ENCODE peak calls at places on chromosomes 6 and 20, in six cellular contexts. C is suprapubic skin, Z is SJCRH30, K is cardiac muscle cell, Q is heart right ventricle, F is neuronal stem cell. N is an unnamed sample. For H3K36me3 and H3K4me1, the result is how much of the 10 kb centered on the place peaks cover.

GRCh38 chr20:59006167-59006863 is 739 bp downstream of the CTSZ start:
- DNase-seq in F (no peak), Z (no peak), C (no peak), K (no peak), Q (no peak), N (peak)

GRCh38 chr6:17710331-17710730 is 3.6 kb upstream of the NUP153 start:
- DNase-seq in Z (no peak), K (no peak), F (no peak), Q (no peak), C (no peak), N (no peak)

GRCh38 chr6:145734486-145735355 is 599 bp downstream of the EPM2A start:
- DNase-seq in F (peak), K (peak), Q (peak), Z (peak), C (peak), N (peak)

GRCh38 chr6:169225887-169226286 is 27.8 kb downstream of the THBS2 start:
- DNase-seq in C (no peak), Q (no peak), Z (no peak), K (no peak), F (no peak), N (no peak)

GRCh38 chr6:90156861-90157260 is 139.8 kb downstream of the BACH2 start:
- DNase-seq in F (no peak), Q (no peak), C (no peak), Z (no peak), K (no peak), N (no peak)

GRCh38 chr6:160523223-160523622 is 140.9 kb downstream of the LPA start:
- DNase-seq in Z (no peak), F (no peak), Q (no peak), C (no peak), K (no peak), N (no peak)

GRCh38 chr20:14553774-14554524 is 216.5 kb upstream of the FLRT3 start:
- DNase-seq in F (no peak), Q (no peak), K (peak), Z (peak), C (no peak), N (no peak)

GRCh38 chr20:51828762-51829161 is 26.4 kb upstream of the SALL4 start:
- DNase-seq in F (no peak), Q (no peak), K (no peak), C (no peak), Z (no peak), N (no peak)

GRCh38 chr6:40630046-40630445 is 42.9 kb upstream of the LRFN2 start:
- DNase-seq in F (no peak), C (no peak), Z (no peak), Q (no peak), K (no peak), N (no peak)

GRCh38 chr6:147077251-147077650 is 127.0 kb upstream of the STXBP5 start:
- DNase-seq in F (no peak), Q (no peak), K (no peak), Z (no peak), C (peak), N (no peak)

GRCh38 chr6:35624341-35625070 is 64.2 kb downstream of the FKBP5 start:
- DNase-seq in C (no peak), K (no peak), Z (peak), F (no peak), Q (no peak), N (no peak)

GRCh38 chr6:71290611-71291010 is 2.0 kb downstream of the OGFRL1 start:
- DNase-seq in K (no peak), Q (no peak), C (no peak), Z (no peak), F (no peak), N (no peak)

GRCh38 chr20:3572151-3572550 is 91.0 kb downstream of the GFRA4 start:
- DNase-seq in Z (no peak), Q (no peak), K (peak), C (no peak), F (no peak), N (no peak)

GRCh38 chr6:56932891-56933473 is 21.9 kb upstream of the BEND6 start:
- DNase-seq in Z (no peak), C (no peak), Q (no peak), K (no peak), F (no peak), N (no peak)

GRCh38 chr6:144718431-144718830 is 433.3 kb downstream of the UTRN start:
- DNase-seq in F (no peak), K (no peak), Q (no peak), C (no peak), Z (no peak), N (no peak)

GRCh38 chr6:106005013-106005412 is 81.1 kb upstream of the PRDM1 start:
- DNase-seq in C (no peak), Z (no peak), K (no peak), F (no peak), Q (no peak), N (no peak)

GRCh38 chr20:36275441-36276189 is 30.5 kb upstream of the DLGAP4 start:
- DNase-seq in K (no peak), F (no peak), Z (no peak), Q (no peak), C (no peak), N (no peak)

GRCh38 chr20:53738039-53738944 is 144.7 kb upstream of the ZNF217 start:
- DNase-seq in F (no peak), Z (peak), K (peak), Q (peak), C (peak), N (no peak)

GRCh38 chr6:101486124-101486523 is 92.6 kb downstream of the GRIK2 start:
- DNase-seq in F (no peak), Z (no peak), C (no peak), Q (no peak), K (no peak), N (no peak)

GRCh38 chr6:112222111-112222726 is 32.1 kb downstream of the LAMA4 start:
- DNase-seq in Q (no peak), K (peak), F (no peak), Z (peak), C (no peak), N (no peak)

GRCh38 chr6:28393912-28394662 is 5.5 kb downstream of the ZSCAN12 start:
- DNase-seq in C (no peak), Q (no peak), K (peak), F (no peak), Z (no peak), N (no peak)

GRCh38 chr20:22223251-22223650 is 361.1 kb downstream of the FOXA2 start:
- DNase-seq in Z (no peak), K (no peak), C (no peak), F (no peak), Q (no peak), N (no peak)

GRCh38 chr6:112298021-112298745 is 43.8 kb upstream of the LAMA4 start:
- DNase-seq in Q (no peak), K (peak), Z (peak), F (no peak), C (no peak), N (no peak)

GRCh38 chr6:43812850-43813584 is 43.0 kb downstream of the VEGFA start:
- DNase-seq in F (no peak), Z (peak), K (peak), Q (no peak), C (no peak), N (no peak)

GRCh38 chr20:57104113-57104512 is 162.3 kb downstream of the BMP7 start:
- DNase-seq in C (no peak), Q (no peak), K (no peak), Z (no peak), F (no peak), N (no peak)

GRCh38 chr6:42714098-42714761 is 8.2 kb downstream of the PRPH2 start:
- DNase-seq in F (no peak), Q (no peak), Z (peak), K (peak), C (no peak), N (no peak)

GRCh38 chr20:47263502-47264084 is 92.9 kb downstream of the ZMYND8 start:
- DNase-seq in K (no peak), Q (peak), F (no peak), C (no peak), Z (peak), N (no peak)
- H3K36me3 ChIP-seq in K (under half), Q (under half), F (half or more), C (under half), Z (half or more), N (under half)

GRCh38 chr20:32474717-32474966 is 110.5 kb downstream of the NOL4L start:
- DNase-seq in C (no peak), Q (no peak), F (no peak), Z (no peak), K (no peak), N (no peak)
- H3K4me1 ChIP-seq in C (under half), Q (half or more), F (half or more), Z (under half), K (under half), N (under half)

DNA sequence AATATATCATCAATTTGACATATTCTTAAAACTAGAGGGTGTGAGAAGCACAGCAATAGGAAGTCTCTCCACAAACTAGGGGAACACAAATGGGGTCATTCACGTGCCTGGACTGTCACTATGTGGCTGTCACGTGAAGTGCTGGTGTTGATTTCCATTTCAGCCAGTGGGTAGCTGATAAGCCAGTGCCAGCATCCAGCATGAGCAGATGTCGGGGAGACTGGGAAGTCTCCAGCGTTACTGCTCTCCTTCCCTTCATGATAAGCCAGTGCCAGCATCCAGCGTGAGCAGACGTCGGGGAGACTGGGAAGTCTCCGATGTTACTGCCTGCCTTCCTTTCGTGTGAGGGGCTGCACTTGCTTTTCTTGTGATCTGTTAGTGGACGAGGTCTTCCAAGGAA is 5.6 kb upstream of the SLC17A9 start:
- DNase-seq in F (no peak), Q (no peak), Z (no peak), K (peak), C (no peak), N (no peak)
- H3K36me3 ChIP-seq in F (half or more), Q (under half), Z (half or more), K (under half), C (half or more), N (half or more)

GRCh38 chr6:31771992-31772358 is 5.2 kb downstream of the VWA7 start:
- DNase-seq in Q (no peak), Z (no peak), F (no peak), K (peak), C (no peak), N (no peak)
- H3K4me1 ChIP-seq in Q (under half), Z (under half), F (under half), K (under half), C (under half), N (under half)

GRCh38 chr20:34427784-34428183 is 64.7 kb downstream of the ITCH start:
- DNase-seq in F (no peak), Q (no peak), K (no peak), C (no peak), Z (no peak), N (no peak)
- H3K36me3 ChIP-seq in F (half or more), Q (under half), K (under half), C (under half), Z (half or more), N (under half)

GRCh38 chr6:151291145-151292055 is 51.6 kb downstream of the AKAP12 start:
- DNase-seq in C (no peak), F (no peak), Z (no peak), Q (peak), K (peak), N (peak)
- H3K4me1 ChIP-seq in C (under half), F (under half), Z (under half), Q (under half), K (under half), N (under half)